ENCODE peak calls at places on chromosome 22, in six cellular contexts. A is NCI-H345; K is activated CD4-positive, alpha-beta T cell treated with anti-CD3 and anti-CD28 coated beads, Interleukin-2, amount 50 U/mL, for 48 hours; P is neuronal stem cell; R is stimulated activated CD8-positive, alpha-beta memory T cell treated with anti-CD3 and anti-CD28 coated beads, Interleukin-2, amount 100 ng/mL, for 48 hours; H is NCI-H2081. M is an unnamed sample.

GRCh38 chr22:24178502-24179440 is 2.5 kb upstream of the SUSD2 start:
- DNase-seq in P (no peak), A (no peak), K (no peak), H (no peak), R (no peak), M (peak; percentile 59)

GRCh38 chr22:45170001-45170466 is 6.3 kb downstream of the NUP50 start:
- DNase-seq in R (no peak), P (no peak), K (peak; percentile 50), A (no peak), H (no peak), M (no peak)

GRCh38 chr22:21047035-21047661 is 1.4 kb downstream of the LRRC74B start:
- DNase-seq in H (no peak), R (no peak), P (no peak), A (no peak), K (no peak), M (no peak)

GRCh38 chr22:37547249-37547741 is 13.0 kb upstream of the CDC42EP1 start:
- DNase-seq in A (no peak), R (no peak), P (no peak), K (no peak), H (no peak), M (no peak)

GRCh38 chr22:27933186-27933983 is 14.3 kb upstream of the PITPNB start:
- DNase-seq in K (no peak), P (no peak), R (no peak), H (no peak), A (no peak), M (no peak)

GRCh38 chr22:38462960-38463784 is 4.7 kb upstream of the KDELR3 start:
- DNase-seq in A (no peak), R (no peak), P (no peak), K (no peak), H (no peak), M (no peak)

GRCh38 chr22:43862074-43862881 is at the start of gene SULT4A1:
- DNase-seq in H (peak; percentile 53), R (no peak), A (peak; percentile 70), P (peak; percentile 46), K (no peak), M (no peak)

GRCh38 chr22:41687901-41688364 is 734 bp downstream of the SNU13 start:
- DNase-seq in K (peak; percentile 27), A (no peak), H (no peak), P (no peak), R (no peak), M (no peak)

GRCh38 chr22:29470159-29470855 is 9.7 kb upstream of the NEFH start:
- DNase-seq in R (peak; percentile 75), A (peak; percentile 65), P (peak; percentile 84), H (peak; percentile 56), K (peak; percentile 89), M (peak; percentile 50)

M was measured in NCI-H1092.